ENCODE peak calls at places on chromosomes 3 and 15, in ten cellular contexts. Y is hepatic stellate cell; A is activated T-cell treated with anti-CD3 and anti-CD28 coated beads, Interleukin-2, amount 50 U/mL, for 1 hour; V is AML-193; S is smooth muscle cell of the brain vasculature; P is renal cortical epithelial cell; Q is PC-3; M is iPS-NIHi11; R is foreskin fibroblast; N is GDM1. C is an unnamed sample.
A peak's percentile ranks its signal among the peaks of the same experiment; 100 is the strongest.

GRCh38 chr3:31466016-31466415 is 66.7 kb upstream of the STT3B start:
- DNase-seq in Y (no peak), A (no peak), V (no peak), S (no peak), P (peak; percentile 4), Q (peak; percentile 16), M (no peak), R (no peak), N (no peak), C (no peak)

GRCh38 chr3:37559461-37559860 is 302.2 kb upstream of the CTDSPL start:
- DNase-seq in Y (no peak), A (no peak), V (no peak), S (no peak), P (peak; percentile 43), Q (no peak), M (no peak), R (no peak), N (peak; percentile 41), C (peak; percentile 30)

GRCh38 chr15:63983071-63983711 is 63.1 kb downstream of the DAPK2 start:
- DNase-seq in Y (no peak), A (no peak), V (no peak), S (no peak), P (no peak), Q (no peak), M (peak; percentile 60), R (no peak), N (peak; percentile 43), C (no peak)

GRCh38 chr15:62477929-62478328 is 312.8 kb upstream of the C2CD4B start:
- DNase-seq in Y (no peak), A (no peak), V (no peak), S (no peak), P (no peak), Q (no peak), M (no peak), R (no peak), N (no peak), C (no peak)

GRCh38 chr3:138915503-138916498 is 31.1 kb downstream of the FOXL2 start:
- DNase-seq in Y (peak; percentile 95), A (peak; percentile 84), V (peak; percentile 95), S (peak; percentile 76), P (peak; percentile 81), Q (peak; percentile 87), M (peak; percentile 95), R (peak; percentile 87), N (peak; percentile 89), C (peak; percentile 96)

GRCh38 chr15:99414755-99415731 is 150.7 kb upstream of the MEF2A start:
- DNase-seq in Y (no peak), A (no peak), V (no peak), S (no peak), P (peak; percentile 19), Q (no peak), M (peak; percentile 3), R (no peak), N (no peak), C (no peak)

GRCh38 chr15:35626531-35626930 is 80.6 kb upstream of the DPH6 start:
- DNase-seq in Y (no peak), A (no peak), V (no peak), S (no peak), P (no peak), Q (no peak), M (no peak), R (no peak), N (no peak), C (no peak)

GRCh38 chr3:13648060-13648743 is 99.3 kb downstream of the FBLN2 start:
- DNase-seq in Y (peak; percentile 97), A (peak; percentile 83), V (peak; percentile 38), S (peak; percentile 85), P (peak; percentile 46), Q (peak; percentile 94), M (peak; percentile 95), R (peak; percentile 66), N (peak; percentile 72), C (peak; percentile 93)

GRCh38 chr3:120052225-120052624 is 42.0 kb downstream of the GSK3B start:
- DNase-seq in Y (no peak), A (no peak), V (no peak), S (no peak), P (no peak), Q (no peak), M (no peak), R (no peak), N (no peak), C (no peak)

GRCh38 chr15:90002428-90002844 is 1.3 kb downstream of the ZNF710 start:
- DNase-seq in Y (peak; percentile 50), A (peak; percentile 50), V (peak; percentile 42), S (no peak), P (peak; percentile 34), Q (peak; percentile 41), M (peak; percentile 70), R (peak; percentile 56), N (peak; percentile 47), C (peak; percentile 60)

GRCh38 chr15:71659730-71660067 is 150.7 kb upstream of the NR2E3 start:
- DNase-seq in Y (no peak), A (no peak), V (no peak), S (no peak), P (peak; percentile 18), Q (peak; percentile 19), M (no peak), R (no peak), N (no peak), C (no peak)

GRCh38 chr15:40320931-40321371 is 2.5 kb upstream of the INAFM2 start:
- DNase-seq in Y (peak; percentile 78), A (no peak), V (peak; percentile 75), S (no peak), P (peak; percentile 71), Q (peak; percentile 79), M (peak; percentile 69), R (peak; percentile 50), N (peak; percentile 62), C (peak; percentile 89)

GRCh38 chr3:23859012-23859743 is 53.4 kb downstream of the UBE2E1 start:
- DNase-seq in Y (no peak), A (no peak), V (no peak), S (no peak), P (peak; percentile 63), Q (peak; percentile 78), M (no peak), R (peak; percentile 50), N (no peak), C (no peak)

GRCh38 chr15:44296625-44297524 is 8.4 kb downstream of the GOLM2 start:
- DNase-seq in Y (peak; percentile 21), A (no peak), V (peak; percentile 77), S (no peak), P (peak; percentile 80), Q (peak; percentile 81), M (peak; percentile 50), R (peak; percentile 34), N (peak; percentile 61), C (peak; percentile 33)

GRCh38 chr3:12727481-12727880 is 31.6 kb downstream of the TMEM40 start:
- DNase-seq in Y (no peak), A (no peak), V (no peak), S (no peak), P (no peak), Q (no peak), M (no peak), R (no peak), N (no peak), C (no peak)

C was measured in GM23338.